ENCODE peak calls at places on chromosome 9, in four cellular contexts. F is neural crest cell, Y is AG04449, R is cardiac fibroblast. M is an unnamed sample.

GRCh38 chr9:98117984-98118639 is 910 bp downstream of the TRIM14 start:
- DNase-seq in F (no peak), Y (peak; percentile 7), R (peak; percentile 34), M (peak; percentile 61)

GRCh38 chr9:127770905-127771569 is 7.4 kb downstream of the SH2D3C start:
- DNase-seq in F (peak; percentile 98), Y (peak; percentile 50), R (peak; percentile 99), M (peak; percentile 96)

GRCh38 chr9:136794281-136795026 is 1.7 kb upstream of the CCDC183 start:
- DNase-seq in F (no peak), Y (no peak), R (no peak), M (no peak)

GRCh38 chr9:98892296-98892695 is 51.4 kb upstream of the COL15A1 start:
- DNase-seq in F (no peak), Y (no peak), R (no peak), M (no peak)

GRCh38 chr9:92718086-92719001 is 46.3 kb downstream of the BICD2 start:
- DNase-seq in F (no peak), Y (no peak), R (no peak), M (no peak)

GRCh38 chr9:13387668-13388124 is 108.2 kb upstream of the MPDZ start:
- DNase-seq in F (no peak), Y (no peak), R (no peak), M (no peak)

GRCh38 chr9:114385412-114386181 is 2.2 kb downstream of the AKNA start:
- DNase-seq in F (no peak), Y (no peak), R (peak; percentile 75), M (peak; percentile 96)

GRCh38 chr9:108033976-108034964 is 544.7 kb upstream of the KLF4 start:
- DNase-seq in F (no peak), Y (no peak), R (peak; percentile 84), M (peak; percentile 25)

GRCh38 chr9:125932012-125932411 is 184.8 kb downstream of the PBX3 start:
- DNase-seq in F (no peak), Y (peak; percentile 97), R (peak; percentile 96), M (peak; percentile 100)

GRCh38 chr9:113997610-113998009 is 80.5 kb downstream of the AMBP start:
- DNase-seq in F (no peak), Y (no peak), R (no peak), M (no peak)

GRCh38 chr9:131095666-131096489 is 453 bp upstream of the AIF1L start:
- DNase-seq in F (peak; percentile 81), Y (no peak), R (peak; percentile 12), M (no peak)

GRCh38 chr9:76158713-76159112 is 235.5 kb downstream of the RFK start:
- DNase-seq in F (no peak), Y (no peak), R (no peak), M (no peak)

GRCh38 chr9:109705515-109705914 is 74.5 kb upstream of the PALM2AKAP2 start:
- DNase-seq in F (no peak), Y (peak; percentile 33), R (peak; percentile 27), M (peak; percentile 84)

GRCh38 chr9:130268521-130269131 is 3.1 kb downstream of the HMCN2 start:
- DNase-seq in F (no peak), Y (no peak), R (no peak), M (no peak)

GRCh38 chr9:75265525-75265972 is 177.2 kb downstream of the OSTF1 start:
- DNase-seq in F (peak; percentile 54), Y (no peak), R (peak; percentile 57), M (peak; percentile 32)

GRCh38 chr9:127683723-127684122 is 23.1 kb upstream of the CFAP157 start:
- DNase-seq in F (no peak), Y (peak; percentile 44), R (no peak), M (peak; percentile 87)

GRCh38 chr9:94806307-94806893 is 79.9 kb downstream of the AOPEP start:
- DNase-seq in F (no peak), Y (no peak), R (peak; percentile 58), M (peak; percentile 26)

GRCh38 chr9:7129391-7129790 is 371.6 kb downstream of the KDM4C start:
- DNase-seq in F (no peak), Y (no peak), R (no peak), M (no peak)

GRCh38 chr9:87816041-87816440 is 66.6 kb upstream of the SPATA31E1 start:
- DNase-seq in F (no peak), Y (no peak), R (peak; percentile 72), M (no peak)

GRCh38 chr9:129009584-129010141 is 18.5 kb downstream of the SH3GLB2 start:
- DNase-seq in F (no peak), Y (no peak), R (no peak), M (no peak)

GRCh38 chr9:88989961-88990570 is 1.2 kb upstream of the S1PR3 start:
- DNase-seq in F (no peak), Y (no peak), R (no peak), M (no peak)

GRCh38 chr9:88988796-88989641 is 2.2 kb upstream of the S1PR3 start:
- DNase-seq in F (no peak), Y (peak; percentile 34), R (peak; percentile 73), M (no peak)

GRCh38 chr9:88991066-88992030 is at the start of gene S1PR3:
- DNase-seq in F (peak; percentile 51), Y (no peak), R (peak; percentile 54), M (no peak)

GRCh38 chr9:88992556-88992955 is 1.3 kb downstream of the S1PR3 start:
- DNase-seq in F (no peak), Y (no peak), R (peak; percentile 41), M (no peak)

DNA sequence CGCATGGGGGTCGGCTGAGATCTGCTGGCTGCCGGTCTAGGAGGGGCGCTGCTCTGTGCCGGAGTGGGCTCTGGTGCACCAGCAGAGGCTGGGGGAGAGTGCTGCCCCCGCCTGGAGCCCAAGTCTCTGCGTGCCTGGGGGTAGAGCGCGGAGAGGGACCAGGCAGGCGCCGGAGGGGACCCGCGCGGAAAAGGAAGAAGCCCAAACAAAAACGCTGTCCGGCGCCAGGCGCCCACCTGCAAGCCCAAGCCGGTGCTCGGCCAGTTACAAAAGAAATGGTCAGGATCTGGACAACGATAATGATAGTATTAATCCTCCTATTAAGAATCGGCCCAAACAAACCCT is 575 bp upstream of the S1PR3 start:
- DNase-seq in F (no peak), Y (no peak), R (no peak), M (no peak)
- TF ChIP-seq CTCF in F (no peak), Y (no peak), R (no peak), M (no peak)

DNA sequence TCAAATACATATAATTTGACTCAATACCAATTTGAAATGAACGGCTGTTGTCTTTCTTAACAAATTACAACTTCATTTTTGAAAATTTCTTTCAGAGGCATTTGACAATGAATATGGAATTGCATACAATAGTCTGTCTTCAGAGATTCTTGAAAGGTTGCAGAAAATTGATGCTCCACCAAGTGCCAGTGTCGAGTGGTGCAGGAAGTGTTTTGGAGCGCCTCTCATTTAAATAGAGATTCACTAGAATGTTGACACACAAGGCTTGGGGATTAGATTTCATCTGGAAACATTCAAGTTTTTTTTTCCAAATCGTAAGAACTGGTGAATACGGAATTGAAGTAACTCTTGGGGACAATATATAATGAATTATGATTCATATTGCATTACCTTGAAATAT is 8.1 kb downstream of the RPS6 start:
- DNase-seq in F (no peak), Y (no peak), R (no peak), M (no peak)
- TF ChIP-seq CTCF in F (peak; percentile 30), Y (no peak), R (no peak), M (no peak)

DNA sequence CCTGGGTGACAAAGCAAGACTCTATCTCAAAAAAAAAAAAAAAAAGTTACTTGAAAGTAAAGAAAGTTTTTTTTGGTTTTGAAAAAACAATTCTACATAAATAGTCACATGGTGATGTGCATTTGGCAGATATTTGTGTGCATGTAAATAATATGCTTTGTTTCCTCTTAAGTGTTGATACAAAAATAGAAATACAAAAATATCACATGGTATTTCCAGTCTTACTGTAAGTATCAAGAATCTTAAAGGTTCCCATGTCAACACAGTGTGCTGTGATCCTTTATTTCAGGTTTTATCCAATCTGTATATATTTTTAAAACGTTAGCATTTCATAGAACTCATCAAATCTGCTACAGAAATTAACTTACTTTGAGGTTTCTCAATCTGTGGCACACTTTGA is 521.9 kb downstream of the TLE4 start:
- DNase-seq in F (no peak), Y (no peak), R (no peak), M (no peak)
- TF ChIP-seq CTCF in F (no peak), Y (no peak), R (no peak), M (no peak)

GRCh38 chr9:132798817-132799790 is 79.0 kb downstream of the AK8 start:
- DNase-seq in F (no peak), Y (no peak), R (peak; percentile 10), M (no peak)
- TF ChIP-seq CTCF in F (no peak), Y (no peak), R (no peak), M (peak; percentile 21)

GRCh38 chr9:134641173-134641985 is at the start of gene COL5A1:
- DNase-seq in F (peak; percentile 81), Y (no peak), R (peak; percentile 96), M (peak; percentile 92)
- TF ChIP-seq CTCF in F (peak; percentile 42), Y (peak; percentile 29), R (no peak), M (peak; percentile 57)

DNA sequence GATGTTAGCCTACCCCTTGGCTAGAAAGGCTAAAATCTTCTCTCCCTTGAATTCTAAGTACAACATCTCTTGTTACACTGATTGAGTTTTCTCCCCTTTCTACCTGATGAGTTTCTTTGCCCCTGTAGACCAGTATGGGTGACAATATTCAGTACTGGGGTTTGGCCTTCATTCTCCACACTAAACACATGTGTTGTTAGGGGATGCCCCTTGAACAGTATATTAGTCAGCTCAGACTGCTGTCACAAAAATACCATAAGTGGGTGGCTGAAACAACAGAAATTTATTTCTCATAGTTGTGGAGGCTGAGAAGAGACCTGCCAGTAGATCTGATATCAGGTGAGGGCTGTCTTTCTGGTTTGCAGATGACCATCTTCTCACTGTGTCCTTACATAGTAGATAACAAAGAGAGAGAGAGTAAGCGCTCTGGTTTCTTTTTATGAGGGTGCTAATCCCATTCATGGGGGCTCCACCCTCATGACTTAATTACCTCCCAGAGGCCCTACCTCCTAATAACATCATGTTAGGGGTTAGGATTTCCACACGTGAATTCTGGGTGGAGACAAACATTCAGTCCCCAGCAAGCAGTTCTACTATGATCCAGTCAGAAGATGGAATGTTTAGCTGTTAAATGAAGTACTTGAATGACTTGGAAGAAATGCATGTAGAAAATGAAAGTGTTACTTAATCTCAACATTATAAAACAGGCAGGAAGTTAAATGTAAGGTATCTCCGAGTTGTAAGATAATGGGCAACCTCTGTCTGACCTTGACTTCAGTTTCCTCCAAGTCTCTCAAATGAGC is 17.5 kb downstream of the VLDLR start:
- DNase-seq in F (no peak), Y (no peak), R (no peak), M (no peak)
- TF ChIP-seq CTCF in F (no peak), Y (no peak), R (no peak), M (no peak)

M was measured in HFFc6.